ENCODE peak calls at places on chromosomes 3 and 15, in six cellular contexts. U is occipital lobe, Y is GM12891, O is AG08396, V is spleen, M is epithelial cell of proximal tubule. D is an unnamed sample.

GRCh38 chr15:69513986-69514385 is 61.4 kb downstream of the RPLP1 start:
- DNase-seq in U (no peak), V (no peak), O (no peak), Y (no peak), M (no peak), D (no peak)

GRCh38 chr15:59879506-59879905 is 124.6 kb upstream of the FOXB1 start:
- DNase-seq in Y (no peak), M (peak; percentile 3), V (no peak), O (peak; percentile 12), U (no peak), D (peak; percentile 71)

GRCh38 chr3:14110699-14111098 is 14.0 kb downstream of the CHCHD4 start:
- DNase-seq in Y (no peak), M (no peak), U (no peak), O (no peak), V (no peak), D (no peak)

GRCh38 chr3:39302178-39302577 is 22.3 kb upstream of the CX3CR1 start:
- DNase-seq in O (no peak), Y (no peak), U (no peak), V (no peak), M (no peak), D (no peak)

GRCh38 chr3:121926380-121926779 is 32.2 kb downstream of the SLC15A2 start:
- DNase-seq in Y (no peak), M (no peak), V (no peak), O (no peak), U (no peak), D (no peak)

GRCh38 chr3:147943265-147943945 is 534.2 kb downstream of the ZIC1 start:
- DNase-seq in Y (no peak), M (peak; percentile 64), V (no peak), U (no peak), O (peak; percentile 38), D (peak; percentile 90)

GRCh38 chr3:68819361-68819760 is 113.0 kb downstream of the TAFA4 start:
- DNase-seq in O (no peak), V (no peak), U (no peak), M (no peak), Y (no peak), D (no peak)

GRCh38 chr3:23776352-23776891 is 29.3 kb upstream of the UBE2E1 start:
- DNase-seq in O (peak; percentile 56), V (no peak), U (peak; percentile 18), M (peak; percentile 70), Y (no peak), D (peak; percentile 95)

GRCh38 chr3:119329551-119329950 is 35.4 kb downstream of the ARHGAP31 start:
- DNase-seq in M (no peak), U (peak; percentile 43), Y (no peak), V (no peak), O (no peak), D (no peak)

GRCh38 chr3:33717616-33717865 is 513 bp downstream of the CLASP2 start:
- DNase-seq in M (peak; percentile 6), V (peak; percentile 93), Y (peak; percentile 49), O (peak; percentile 72), U (no peak), D (peak; percentile 21)

D was measured in stromal cell of bone marrow.